ENCODE peak calls at places on chromosomes 6 and 20, in six cellular contexts. One of them, this sample, is unnamed. For H3K36me3, the result is how much of the 10 kb centered on the place peaks cover.

GRCh38 chr6:138517635-138518034 is 18.3 kb upstream of the NHSL1 start:
- DNase-seq in mucosa of descending colon: peak
- DNase-seq in breast epithelium: peak
- DNase-seq in thoracic aorta: no peak
- DNase-seq in RWPE2: no peak
- DNase-seq in Panc1: no peak
- DNase-seq in this sample: peak

GRCh38 chr6:127191716-127192115 is 73.2 kb downstream of the RSPO3 start:
- DNase-seq in thoracic aorta: no peak
- DNase-seq in Panc1: no peak
- DNase-seq in RWPE2: no peak
- DNase-seq in breast epithelium: no peak
- DNase-seq in mucosa of descending colon: no peak
- DNase-seq in this sample: no peak

GRCh38 chr20:5919634-5920544 is 30.4 kb downstream of the TRMT6 start:
- DNase-seq in mucosa of descending colon: no peak
- DNase-seq in RWPE2: no peak
- DNase-seq in breast epithelium: no peak
- DNase-seq in Panc1: no peak
- DNase-seq in thoracic aorta: no peak
- DNase-seq in this sample: no peak

GRCh38 chr6:126307859-126308258 is 32.1 kb upstream of the CENPW start:
- DNase-seq in mucosa of descending colon: no peak
- DNase-seq in Panc1: no peak
- DNase-seq in breast epithelium: no peak
- DNase-seq in thoracic aorta: no peak
- DNase-seq in RWPE2: peak
- DNase-seq in this sample: no peak

GRCh38 chr6:7691675-7692452 is 34.0 kb upstream of the BMP6 start:
- DNase-seq in RWPE2: peak
- DNase-seq in mucosa of descending colon: peak
- DNase-seq in breast epithelium: no peak
- DNase-seq in thoracic aorta: no peak
- DNase-seq in Panc1: peak
- DNase-seq in this sample: no peak

GRCh38 chr20:63625771-63626423 is 1.0 kb downstream of the GMEB2 start:
- DNase-seq in Panc1: no peak
- DNase-seq in breast epithelium: no peak
- DNase-seq in mucosa of descending colon: peak
- DNase-seq in thoracic aorta: no peak
- DNase-seq in RWPE2: peak
- DNase-seq in this sample: peak

GRCh38 chr6:122619309-122619708 is 9.1 kb downstream of the PKIB start:
- DNase-seq in mucosa of descending colon: no peak
- DNase-seq in RWPE2: no peak
- DNase-seq in thoracic aorta: no peak
- DNase-seq in Panc1: no peak
- DNase-seq in breast epithelium: no peak
- DNase-seq in this sample: no peak

GRCh38 chr6:157989541-157990289 is 8.1 kb downstream of the SYNJ2 start:
- DNase-seq in thoracic aorta: no peak
- DNase-seq in Panc1: no peak
- DNase-seq in breast epithelium: peak
- DNase-seq in RWPE2: peak
- DNase-seq in mucosa of descending colon: peak
- DNase-seq in this sample: no peak

GRCh38 chr20:50152394-50153152 is 950 bp downstream of the PEDS1 start:
- DNase-seq in Panc1: no peak
- DNase-seq in RWPE2: no peak
- DNase-seq in thoracic aorta: no peak
- DNase-seq in mucosa of descending colon: peak
- DNase-seq in breast epithelium: no peak
- DNase-seq in this sample: no peak

GRCh38 chr6:46010771-46011170 is 4.9 kb downstream of the CLIC5 start:
- DNase-seq in RWPE2: no peak
- DNase-seq in thoracic aorta: no peak
- DNase-seq in breast epithelium: no peak
- DNase-seq in mucosa of descending colon: no peak
- DNase-seq in Panc1: no peak
- DNase-seq in this sample: no peak

GRCh38 chr20:62668441-62669027 is 26.2 kb downstream of the SLCO4A1 start:
- DNase-seq in mucosa of descending colon: peak
- DNase-seq in breast epithelium: peak
- DNase-seq in thoracic aorta: no peak
- DNase-seq in RWPE2: no peak
- DNase-seq in Panc1: peak
- DNase-seq in this sample: no peak

GRCh38 chr6:112443666-112444065 is 96.5 kb downstream of the RFPL4B start:
- DNase-seq in thoracic aorta: no peak
- DNase-seq in Panc1: no peak
- DNase-seq in breast epithelium: no peak
- DNase-seq in RWPE2: no peak
- DNase-seq in mucosa of descending colon: peak
- DNase-seq in this sample: no peak

GRCh38 chr20:50353289-50353961 is 156.8 kb upstream of the PTPN1 start:
- DNase-seq in breast epithelium: no peak
- DNase-seq in mucosa of descending colon: no peak
- DNase-seq in RWPE2: no peak
- DNase-seq in Panc1: no peak
- DNase-seq in thoracic aorta: no peak
- DNase-seq in this sample: no peak

GRCh38 chr20:63079971-63080370 is 73.2 kb upstream of the BHLHE23 start:
- DNase-seq in Panc1: no peak
- DNase-seq in RWPE2: peak
- DNase-seq in mucosa of descending colon: no peak
- DNase-seq in thoracic aorta: no peak
- DNase-seq in breast epithelium: no peak
- DNase-seq in this sample: no peak

GRCh38 chr20:36439040-36439730 is 102.1 kb upstream of the MYL9 start:
- DNase-seq in Panc1: no peak
- DNase-seq in RWPE2: peak
- DNase-seq in breast epithelium: peak
- DNase-seq in thoracic aorta: no peak
- DNase-seq in mucosa of descending colon: peak
- DNase-seq in this sample: peak

GRCh38 chr6:79420054-79420453 is 117.2 kb downstream of the LCA5 start:
- DNase-seq in thoracic aorta: no peak
- DNase-seq in mucosa of descending colon: no peak
- DNase-seq in RWPE2: no peak
- DNase-seq in breast epithelium: no peak
- DNase-seq in Panc1: no peak
- DNase-seq in this sample: no peak

GRCh38 chr6:13814938-13815575 is 700 bp upstream of the MCUR1 start:
- DNase-seq in thoracic aorta: no peak
- DNase-seq in Panc1: no peak
- DNase-seq in RWPE2: no peak
- DNase-seq in breast epithelium: no peak
- DNase-seq in mucosa of descending colon: no peak
- DNase-seq in this sample: no peak

GRCh38 chr6:79666633-79667032 is 35.5 kb downstream of the SH3BGRL2 start:
- DNase-seq in thoracic aorta: no peak
- DNase-seq in breast epithelium: no peak
- DNase-seq in mucosa of descending colon: no peak
- DNase-seq in RWPE2: no peak
- DNase-seq in Panc1: no peak
- DNase-seq in this sample: no peak

GRCh38 chr6:15503346-15503680 is 159.5 kb downstream of the DTNBP1 start:
- DNase-seq in Panc1: no peak
- DNase-seq in thoracic aorta: no peak
- DNase-seq in breast epithelium: peak
- DNase-seq in RWPE2: no peak
- DNase-seq in mucosa of descending colon: no peak
- DNase-seq in this sample: no peak

GRCh38 chr6:15505463-15505918 is 157.3 kb downstream of the DTNBP1 start:
- DNase-seq in mucosa of descending colon: no peak
- DNase-seq in thoracic aorta: no peak
- DNase-seq in Panc1: no peak
- DNase-seq in RWPE2: no peak
- DNase-seq in breast epithelium: no peak
- DNase-seq in this sample: no peak

GRCh38 chr6:15504581-15505350 is 158.1 kb downstream of the DTNBP1 start:
- DNase-seq in breast epithelium: peak
- DNase-seq in RWPE2: no peak
- DNase-seq in thoracic aorta: no peak
- DNase-seq in Panc1: no peak
- DNase-seq in mucosa of descending colon: peak
- DNase-seq in this sample: no peak

GRCh38 chr6:15502451-15503345 is 160.1 kb downstream of the DTNBP1 start:
- DNase-seq in RWPE2: no peak
- DNase-seq in breast epithelium: no peak
- DNase-seq in mucosa of descending colon: no peak
- DNase-seq in thoracic aorta: no peak
- DNase-seq in Panc1: no peak
- DNase-seq in this sample: no peak

GRCh38 chr6:15504040-15504491 is 158.8 kb downstream of the DTNBP1 start:
- DNase-seq in breast epithelium: peak
- DNase-seq in thoracic aorta: no peak
- DNase-seq in RWPE2: no peak
- DNase-seq in Panc1: no peak
- DNase-seq in mucosa of descending colon: no peak
- DNase-seq in this sample: no peak
- H3K4me3 ChIP-seq in breast epithelium: peak
- H3K4me3 ChIP-seq in thoracic aorta: peak
- H3K4me3 ChIP-seq in RWPE2: no peak
- H3K4me3 ChIP-seq in Panc1: no peak
- H3K4me3 ChIP-seq in mucosa of descending colon: no peak
- H3K4me3 ChIP-seq in this sample: no peak

DNA sequence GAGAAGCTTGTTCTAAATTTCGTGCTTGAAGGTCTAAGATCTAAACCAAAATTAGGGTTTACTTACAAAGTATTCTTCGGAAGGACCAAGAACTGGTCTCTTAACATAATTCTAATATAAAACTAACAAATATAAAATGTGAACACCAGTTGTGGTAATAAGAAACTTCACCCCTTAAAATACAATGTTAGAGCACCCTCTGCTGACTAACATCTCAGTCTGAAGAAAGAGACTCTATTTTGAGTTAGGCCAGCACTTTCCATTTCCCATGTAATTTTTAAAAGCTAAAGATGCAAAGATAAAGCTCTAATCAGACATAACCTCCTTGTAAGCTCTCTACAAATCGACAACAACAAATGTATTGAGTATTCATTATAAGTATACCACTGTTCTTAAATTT is 24.6 kb downstream of the ATG5 start:
- DNase-seq in thoracic aorta: no peak
- DNase-seq in RWPE2: no peak
- DNase-seq in Panc1: peak
- DNase-seq in breast epithelium: no peak
- DNase-seq in mucosa of descending colon: peak
- DNase-seq in this sample: no peak
- TF ChIP-seq CTCF in thoracic aorta: peak
- TF ChIP-seq CTCF in RWPE2: peak
- TF ChIP-seq CTCF in Panc1: peak
- TF ChIP-seq CTCF in breast epithelium: peak
- TF ChIP-seq CTCF in mucosa of descending colon: no peak
- TF ChIP-seq CTCF in this sample: peak

GRCh38 chr20:32234135-32234808 is 26.6 kb downstream of the POFUT1 start:
- DNase-seq in breast epithelium: no peak
- DNase-seq in RWPE2: no peak
- DNase-seq in thoracic aorta: no peak
- DNase-seq in mucosa of descending colon: no peak
- DNase-seq in Panc1: no peak
- DNase-seq in this sample: no peak
- H3K36me3 ChIP-seq in breast epithelium: under half
- H3K36me3 ChIP-seq in RWPE2: half or more
- H3K36me3 ChIP-seq in thoracic aorta: under half
- H3K36me3 ChIP-seq in mucosa of descending colon: under half
- H3K36me3 ChIP-seq in Panc1: under half
- H3K36me3 ChIP-seq in this sample: under half

GRCh38 chr6:116682334-116682712 is 1.3 kb downstream of the KPNA5 start:
- DNase-seq in Panc1: no peak
- DNase-seq in thoracic aorta: no peak
- DNase-seq in mucosa of descending colon: peak
- DNase-seq in breast epithelium: no peak
- DNase-seq in RWPE2: no peak
- DNase-seq in this sample: no peak
- H3K4me3 ChIP-seq in Panc1: peak
- H3K4me3 ChIP-seq in thoracic aorta: peak
- H3K4me3 ChIP-seq in mucosa of descending colon: no peak
- H3K4me3 ChIP-seq in breast epithelium: peak
- H3K4me3 ChIP-seq in RWPE2: peak
- H3K4me3 ChIP-seq in this sample: peak

DNA sequence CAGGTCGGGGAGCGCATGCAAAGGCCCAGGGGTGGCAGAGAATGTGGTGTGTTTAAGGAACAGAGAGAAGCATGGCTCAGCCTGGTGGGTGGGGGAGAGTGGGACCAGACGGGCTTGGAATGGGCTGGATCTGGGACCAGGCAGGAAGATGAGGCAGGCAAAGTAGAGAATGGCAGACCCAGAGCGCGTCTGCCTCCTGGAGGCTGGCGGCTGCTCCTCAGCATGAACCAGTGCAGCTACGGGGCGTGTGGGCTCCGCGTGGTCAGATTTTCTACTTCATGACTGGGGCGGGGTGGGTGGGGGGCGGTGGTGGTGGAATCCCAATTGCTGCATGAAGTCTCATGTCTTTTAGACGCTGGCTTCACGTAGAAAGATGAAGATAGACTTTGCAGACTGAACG is 135.6 kb downstream of the TFAP2C start:
- DNase-seq in thoracic aorta: no peak
- DNase-seq in Panc1: no peak
- DNase-seq in RWPE2: no peak
- DNase-seq in breast epithelium: no peak
- DNase-seq in mucosa of descending colon: no peak
- DNase-seq in this sample: no peak
- TF ChIP-seq CTCF in thoracic aorta: no peak
- TF ChIP-seq CTCF in Panc1: no peak
- TF ChIP-seq CTCF in RWPE2: no peak
- TF ChIP-seq CTCF in breast epithelium: no peak
- TF ChIP-seq CTCF in mucosa of descending colon: no peak
- TF ChIP-seq CTCF in this sample: no peak

GRCh38 chr20:33812673-33813462 is 1.7 kb downstream of the CHMP4B start:
- DNase-seq in Panc1: no peak
- DNase-seq in mucosa of descending colon: peak
- DNase-seq in thoracic aorta: no peak
- DNase-seq in breast epithelium: no peak
- DNase-seq in RWPE2: no peak
- DNase-seq in this sample: no peak
- H3K36me3 ChIP-seq in Panc1: under half
- H3K36me3 ChIP-seq in mucosa of descending colon: under half
- H3K36me3 ChIP-seq in thoracic aorta: under half
- H3K36me3 ChIP-seq in breast epithelium: under half
- H3K36me3 ChIP-seq in RWPE2: under half
- H3K36me3 ChIP-seq in this sample: under half

GRCh38 chr6:63353282-63353630 is 33.5 kb upstream of the LGSN start:
- DNase-seq in breast epithelium: no peak
- DNase-seq in Panc1: no peak
- DNase-seq in mucosa of descending colon: no peak
- DNase-seq in thoracic aorta: no peak
- DNase-seq in RWPE2: no peak
- DNase-seq in this sample: no peak
- H3K4me3 ChIP-seq in breast epithelium: no peak
- H3K4me3 ChIP-seq in Panc1: no peak
- H3K4me3 ChIP-seq in mucosa of descending colon: no peak
- H3K4me3 ChIP-seq in thoracic aorta: no peak
- H3K4me3 ChIP-seq in RWPE2: no peak
- H3K4me3 ChIP-seq in this sample: peak